ENCODE peak calls at places on chromosomes 16 and 17, in eight cellular contexts. D, H, X, E, J, R, W and Q are unnamed samples.

GRCh38 chr16:17265177-17265576 is 205.6 kb downstream of the XYLT1 start:
- DNase-seq in D (no peak), H (no peak), X (no peak), E (no peak), J (no peak), R (no peak), W (no peak), Q (no peak)

GRCh38 chr16:54812229-54812628 is 118.4 kb upstream of the IRX5 start:
- DNase-seq in D (no peak), H (no peak), X (no peak), E (no peak), J (no peak), R (no peak), W (no peak), Q (peak)

GRCh38 chr16:4200781-4201137 is 41.1 kb downstream of the SRL start:
- DNase-seq in D (no peak), H (no peak), X (no peak), E (no peak), J (no peak), R (no peak), W (no peak), Q (no peak)

GRCh38 chr16:17768257-17768656 is 297.5 kb upstream of the XYLT1 start:
- DNase-seq in D (no peak), H (no peak), X (no peak), E (no peak), J (no peak), R (no peak), W (no peak), Q (peak)

GRCh38 chr16:81514568-81515258 is 70.1 kb downstream of the CMIP start:
- DNase-seq in D (no peak), H (no peak), X (no peak), E (no peak), J (no peak), R (no peak), W (no peak), Q (no peak)

GRCh38 chr16:29694384-29695195 is 15.6 kb downstream of the QPRT start:
- DNase-seq in D (no peak), H (no peak), X (no peak), E (no peak), J (no peak), R (no peak), W (no peak), Q (no peak)

GRCh38 chr17:17391575-17392370 is 85.0 kb upstream of the MED9 start:
- DNase-seq in D (no peak), H (peak), X (no peak), E (no peak), J (no peak), R (peak), W (no peak), Q (no peak)

GRCh38 chr16:54526916-54527315 is 240.3 kb upstream of the IRX3 start:
- DNase-seq in D (no peak), H (no peak), X (no peak), E (peak), J (no peak), R (no peak), W (no peak), Q (no peak)

GRCh38 chr17:6868579-6868978 is 37.0 kb upstream of the TEKT1 start:
- DNase-seq in D (no peak), H (no peak), X (no peak), E (no peak), J (no peak), R (no peak), W (peak), Q (no peak)

GRCh38 chr17:64500923-64501765 is 4.3 kb upstream of the POLG2 start:
- DNase-seq in D (no peak), H (no peak), X (no peak), E (no peak), J (no peak), R (no peak), W (no peak), Q (no peak)

GRCh38 chr17:49353607-49354006 is 8.4 kb downstream of the ZNF652 start:
- DNase-seq in D (no peak), H (no peak), X (no peak), E (no peak), J (no peak), R (no peak), W (no peak), Q (no peak)

GRCh38 chr17:48068491-48068961 is 20.4 kb downstream of the NFE2L1 start:
- DNase-seq in D (no peak), H (no peak), X (peak), E (no peak), J (no peak), R (no peak), W (peak), Q (no peak)

GRCh38 chr16:11361751-11362742 is 16.8 kb downstream of the RMI2 start:
- DNase-seq in D (peak), H (peak), X (no peak), E (no peak), J (no peak), R (peak), W (no peak), Q (no peak)

GRCh38 chr17:51590071-51590470 is 329.7 kb downstream of the UTP18 start:
- DNase-seq in D (no peak), H (no peak), X (no peak), E (no peak), J (no peak), R (no peak), W (no peak), Q (no peak)

GRCh38 chr17:32298721-32299578 is 33.3 kb downstream of the RHBDL3 start:
- DNase-seq in D (no peak), H (no peak), X (no peak), E (no peak), J (no peak), R (no peak), W (no peak), Q (no peak)

GRCh38 chr17:43915561-43915960 is 8.2 kb upstream of the MPP2 start:
- DNase-seq in D (no peak), H (no peak), X (no peak), E (no peak), J (no peak), R (no peak), W (no peak), Q (no peak)

GRCh38 chr17:61179316-61179715 is 220.3 kb upstream of the TBX2 start:
- DNase-seq in D (no peak), H (no peak), X (no peak), E (no peak), J (no peak), R (no peak), W (no peak), Q (no peak)

GRCh38 chr16:82187829-82188228 is 17.8 kb upstream of the MPHOSPH6 start:
- DNase-seq in D (no peak), H (no peak), X (no peak), E (no peak), J (no peak), R (no peak), W (no peak), Q (no peak)

GRCh38 chr17:32673964-32674363 is 187.2 kb downstream of the CDK5R1 start:
- DNase-seq in D (no peak), H (no peak), X (no peak), E (no peak), J (no peak), R (no peak), W (no peak), Q (no peak)

GRCh38 chr17:50518265-50519023 is 10.2 kb downstream of the MYCBPAP start:
- DNase-seq in D (no peak), H (no peak), X (no peak), E (no peak), J (peak), R (no peak), W (no peak), Q (no peak)

GRCh38 chr17:43360376-43360738 is 38.4 kb upstream of the ARL4D start:
- DNase-seq in D (peak), H (peak), X (peak), E (no peak), J (no peak), R (peak), W (peak), Q (peak)